ENCODE peak calls at places on chromosomes 1 and 21, in six cellular contexts. S is fibroblast of the aortic adventitia, U is heart left ventricle, Q is AG04449, W is heart right ventricle, D is IMR-90. R is an unnamed sample.

GRCh38 chr1:10195570-10195969 is 14.8 kb upstream of the KIF1B start:
- DNase-seq in Q (no peak), W (no peak), D (peak), S (peak), U (no peak), R (peak)

GRCh38 chr21:34078915-34079314 is 5.5 kb downstream of the MRPS6 start:
- DNase-seq in U (no peak), Q (no peak), W (no peak), D (no peak), S (no peak), R (no peak)

GRCh38 chr1:110800079-110800478 is 72.9 kb upstream of the CD53 start:
- DNase-seq in Q (no peak), W (no peak), S (no peak), U (no peak), D (no peak), R (no peak)

GRCh38 chr1:198623920-198624647 is 14.8 kb upstream of the PTPRC start:
- DNase-seq in D (peak), Q (peak), S (peak), U (no peak), W (no peak), R (peak)

GRCh38 chr1:179137623-179138235 is 55.9 kb downstream of the TOR3A start:
- DNase-seq in D (peak), Q (no peak), U (no peak), W (no peak), S (peak), R (peak)

GRCh38 chr1:81111818-81112217 is 688.9 kb upstream of the ADGRL2 start:
- DNase-seq in S (peak), Q (peak), D (peak), W (no peak), U (no peak), R (peak)

GRCh38 chr1:193498088-193498605 is 311.7 kb upstream of the B3GALT2 start:
- DNase-seq in W (no peak), S (peak), U (no peak), Q (no peak), D (no peak), R (peak)

GRCh38 chr1:247551716-247552115 is 2.8 kb downstream of the GCSAML start:
- DNase-seq in Q (peak), D (peak), S (no peak), U (no peak), W (no peak), R (peak)

GRCh38 chr1:221573727-221574126 is 168.2 kb downstream of the DUSP10 start:
- DNase-seq in Q (no peak), W (peak), D (no peak), S (no peak), U (no peak), R (peak)

GRCh38 chr1:100308777-100309176 is 42.8 kb downstream of the RTCA start:
- DNase-seq in U (no peak), W (no peak), S (peak), Q (no peak), D (peak), R (peak)

GRCh38 chr1:153347856-153348255 is 785 bp downstream of the PGLYRP4 start:
- DNase-seq in S (no peak), Q (no peak), U (no peak), D (no peak), W (no peak), R (no peak)

GRCh38 chr1:14970115-14970798 is 183.3 kb upstream of the TMEM51 start:
- DNase-seq in D (peak), U (no peak), Q (peak), S (peak), W (no peak), R (peak)

GRCh38 chr1:146032613-146033219 is 11.2 kb upstream of the HJV start:
- DNase-seq in W (no peak), S (peak), Q (no peak), D (peak), U (no peak), R (peak)

GRCh38 chr21:42781150-42781980 is 98.0 kb downstream of the WDR4 start:
- DNase-seq in S (no peak), U (peak), Q (no peak), D (no peak), W (no peak), R (no peak)
- H3K4me3 ChIP-seq in S (no peak), U (peak), Q (no peak), D (no peak), W (peak), R (no peak)

GRCh38 chr1:167052389-167052788 is 37.8 kb downstream of the GPA33 start:
- DNase-seq in S (no peak), U (no peak), Q (no peak), D (no peak), W (no peak), R (peak)
- TF ChIP-seq CTCF in S (peak), U (peak), Q (peak), D (peak), W (no peak), R (peak)

GRCh38 chr1:25861316-25862286 is 2.3 kb upstream of the AUNIP start:
- DNase-seq in S (no peak), U (no peak), Q (no peak), D (no peak), W (no peak), R (no peak)
- H3K4me3 ChIP-seq in S (no peak), U (peak), Q (no peak), D (no peak), W (no peak), R (no peak)

DNA sequence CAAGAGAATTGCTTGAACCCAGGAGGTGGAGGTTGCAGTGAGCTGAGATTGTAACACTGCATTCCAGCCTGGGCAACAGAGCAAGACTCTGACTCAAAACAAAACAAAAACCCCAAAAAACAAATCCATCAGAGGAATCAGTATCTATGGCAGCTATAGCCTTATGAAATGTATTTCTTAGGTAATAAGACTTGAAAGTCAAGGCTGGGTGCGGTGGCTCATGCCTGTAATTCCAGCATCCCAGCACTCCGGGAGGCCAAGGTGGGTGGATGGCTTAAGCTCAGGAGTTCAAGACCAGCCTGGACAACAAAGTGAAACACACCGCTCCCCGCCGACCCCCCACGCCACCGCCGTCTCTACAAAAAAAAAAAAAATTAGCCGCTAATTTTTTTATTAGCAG is 31.2 kb upstream of the EYA3 start:
- DNase-seq in U (no peak), S (no peak), D (no peak), Q (no peak), W (no peak), R (no peak)
- TF ChIP-seq CTCF in U (no peak), S (no peak), D (no peak), Q (no peak), W (no peak), R (no peak)

DNA sequence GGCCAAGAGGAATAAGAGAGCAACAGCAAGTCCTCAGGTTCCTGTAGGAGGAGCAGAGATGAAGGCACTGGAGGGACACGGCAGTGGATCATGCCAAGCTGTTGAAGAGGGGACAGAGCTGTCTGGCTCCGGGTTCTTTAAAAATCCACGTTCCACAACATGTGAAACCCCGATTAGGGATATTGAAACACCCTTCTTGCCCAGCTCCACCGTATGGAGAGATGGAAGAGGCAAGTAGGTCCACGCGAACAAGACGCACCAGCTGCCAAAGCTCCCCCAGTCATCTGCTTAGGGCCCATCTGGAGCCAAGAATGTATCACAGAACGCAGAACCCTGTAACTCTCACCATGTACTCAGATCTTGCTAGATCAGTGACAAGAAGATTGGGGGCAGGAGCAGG is 3.9 kb downstream of the C1orf198 start:
- DNase-seq in W (no peak), S (no peak), Q (no peak), D (no peak), U (no peak), R (no peak)
- H3K4me3 ChIP-seq in W (peak), S (peak), Q (peak), D (no peak), U (no peak), R (no peak)